ENCODE peak calls at places on chromosome X, in five cellular contexts. G is foreskin fibroblast, Y is cardiac fibroblast, H is Panc1, B is right cardiac atrium. S is an unnamed sample.

GRCh38 chrX:129678176-129678880 is 23.6 kb upstream of the APLN start:
- DNase-seq in G (no peak), Y (peak; percentile 29), H (no peak), B (peak; percentile 85), S (no peak)

GRCh38 chrX:46876901-46877300 is 35.3 kb upstream of the JADE3 start:
- DNase-seq in G (no peak), Y (no peak), H (no peak), B (no peak), S (no peak)

GRCh38 chrX:103171353-103171752 is 43.6 kb upstream of the BEX4 start:
- DNase-seq in G (no peak), Y (no peak), H (no peak), B (no peak), S (no peak)

GRCh38 chrX:134570899-134571298 is 87.4 kb downstream of the PLAC1 start:
- DNase-seq in G (no peak), Y (no peak), H (no peak), B (no peak), S (peak; percentile 49)

GRCh38 chrX:12245650-12246645 is 107.7 kb downstream of the FRMPD4 start:
- DNase-seq in G (peak; percentile 56), Y (peak; percentile 68), H (no peak), B (no peak), S (peak; percentile 57)

GRCh38 chrX:112738347-112739033 is 58.8 kb upstream of the LHFPL1 start:
- DNase-seq in G (no peak), Y (no peak), H (no peak), B (no peak), S (no peak)

GRCh38 chrX:720858-721257 is 90.3 kb downstream of the SHOX start:
- DNase-seq in G (no peak), Y (no peak), H (no peak), B (no peak), S (no peak)

GRCh38 chrX:22533898-22534297 is 261.2 kb downstream of the CBLL2 start:
- DNase-seq in G (no peak), Y (no peak), H (no peak), B (no peak), S (no peak)

GRCh38 chrX:50691820-50692219 is 122.2 kb downstream of the SHROOM4 start:
- DNase-seq in G (peak; percentile 1), Y (peak; percentile 53), H (peak; percentile 24), B (no peak), S (peak; percentile 54)

GRCh38 chrX:18895157-18895952 is 88.6 kb downstream of the PHKA2 start:
- DNase-seq in G (peak; percentile 70), Y (peak; percentile 71), H (no peak), B (peak; percentile 77), S (no peak)

GRCh38 chrX:19007011-19007410 is 23.1 kb upstream of the PHKA2 start:
- DNase-seq in G (no peak), Y (no peak), H (no peak), B (no peak), S (no peak)

GRCh38 chrX:1537031-1537715 is at the start of gene P2RY8:
- DNase-seq in G (peak; percentile 45), Y (peak; percentile 28), H (no peak), B (peak; percentile 68), S (no peak)

DNA sequence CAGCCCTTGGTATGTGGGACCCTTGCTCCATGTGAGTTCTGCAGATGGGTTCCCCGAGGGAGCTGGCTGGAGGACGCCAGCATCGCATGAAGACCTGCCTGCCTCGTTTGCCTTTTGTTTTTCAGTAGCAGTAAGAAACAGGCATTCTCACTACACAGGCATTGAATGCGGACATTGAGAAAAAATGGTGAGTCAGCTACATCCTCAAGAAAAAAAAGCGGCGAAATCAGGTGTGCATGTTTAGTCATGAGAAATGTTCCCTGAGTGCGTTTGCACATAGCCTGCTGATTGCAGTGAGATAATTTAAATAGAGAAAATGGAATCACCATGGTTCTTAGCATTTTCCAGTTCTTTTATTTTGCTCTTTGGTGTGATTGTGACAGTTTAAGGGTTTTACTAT is 54.1 kb upstream of the CLDN34 start:
- DNase-seq in G (no peak), Y (no peak), H (no peak), B (no peak), S (peak; percentile 41)
- H3K4me3 ChIP-seq in G (no peak overlapping the region), Y (no peak overlapping the region), H (no peak overlapping the region), B (no peak overlapping the region), S (no peak overlapping the region)

DNA sequence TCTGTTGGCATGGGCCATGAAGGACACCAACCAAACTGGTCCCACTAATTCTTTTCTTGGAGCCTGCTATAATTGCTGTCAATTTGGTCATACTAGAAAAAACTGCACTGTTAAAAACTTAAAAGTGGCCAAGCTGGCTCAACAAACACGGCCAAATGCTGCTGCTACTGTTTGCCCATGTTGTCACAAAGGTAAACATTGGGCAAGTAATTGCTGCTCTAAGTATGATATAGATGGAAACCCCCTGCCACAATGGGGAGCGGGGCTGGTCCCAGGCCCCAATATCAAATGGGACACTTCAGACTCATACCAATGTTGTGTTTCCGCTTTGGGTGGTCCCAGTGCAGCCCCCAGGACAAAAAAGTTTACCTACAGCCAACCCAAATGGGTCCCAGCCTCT is 52.1 kb downstream of the SPIN3 start:
- DNase-seq in G (no peak), Y (no peak), H (no peak), B (no peak), S (no peak)
- H3K4me3 ChIP-seq in G (no peak overlapping the region), Y (no peak overlapping the region), H (no peak overlapping the region), B (no peak overlapping the region), S (no peak overlapping the region)

DNA sequence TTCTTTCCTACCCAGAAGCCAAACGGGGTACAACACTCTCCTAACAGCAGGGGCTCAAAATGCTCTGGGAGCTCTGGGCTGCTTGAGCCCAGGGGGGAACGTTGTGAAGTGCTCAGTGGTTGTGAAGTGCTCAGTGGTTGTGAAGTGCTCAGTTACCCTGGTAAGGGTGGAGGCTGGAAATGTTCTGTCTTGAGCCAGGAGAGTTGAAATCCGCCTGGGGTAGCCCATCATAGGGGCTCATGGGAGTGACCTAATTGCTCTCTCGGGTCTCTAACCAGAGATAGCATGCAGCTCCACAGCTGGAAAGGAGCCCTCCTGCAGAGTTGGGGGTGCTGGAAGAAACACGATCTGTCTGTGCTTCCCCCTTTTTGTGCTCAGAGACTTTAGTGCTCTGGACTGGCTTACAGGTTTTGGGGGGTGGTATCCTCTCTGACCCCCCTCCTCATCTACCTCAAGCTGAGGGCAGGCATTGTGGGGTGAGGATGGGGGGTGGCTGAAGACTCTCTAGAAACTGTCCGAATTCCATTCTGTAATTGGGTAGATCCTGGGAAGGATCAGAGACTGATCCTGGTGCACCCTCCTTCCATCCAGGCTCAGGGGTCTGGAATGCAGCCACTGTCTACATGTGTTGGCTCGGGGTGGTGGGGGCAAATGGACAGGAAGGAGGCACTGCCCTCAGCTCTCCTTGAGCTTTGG is 2.7 kb downstream of the EFNB1 start:
- DNase-seq in G (no peak), Y (no peak), H (no peak), B (no peak), S (peak; percentile 24)
- H3K4me3 ChIP-seq in G (peak overlapping the region; percentile 63), Y (peak overlapping the region; percentile 94), H (peak overlapping the region; percentile 11), B (peak overlapping the region; percentile 92), S (peak overlapping the region; percentile 26)

DNA sequence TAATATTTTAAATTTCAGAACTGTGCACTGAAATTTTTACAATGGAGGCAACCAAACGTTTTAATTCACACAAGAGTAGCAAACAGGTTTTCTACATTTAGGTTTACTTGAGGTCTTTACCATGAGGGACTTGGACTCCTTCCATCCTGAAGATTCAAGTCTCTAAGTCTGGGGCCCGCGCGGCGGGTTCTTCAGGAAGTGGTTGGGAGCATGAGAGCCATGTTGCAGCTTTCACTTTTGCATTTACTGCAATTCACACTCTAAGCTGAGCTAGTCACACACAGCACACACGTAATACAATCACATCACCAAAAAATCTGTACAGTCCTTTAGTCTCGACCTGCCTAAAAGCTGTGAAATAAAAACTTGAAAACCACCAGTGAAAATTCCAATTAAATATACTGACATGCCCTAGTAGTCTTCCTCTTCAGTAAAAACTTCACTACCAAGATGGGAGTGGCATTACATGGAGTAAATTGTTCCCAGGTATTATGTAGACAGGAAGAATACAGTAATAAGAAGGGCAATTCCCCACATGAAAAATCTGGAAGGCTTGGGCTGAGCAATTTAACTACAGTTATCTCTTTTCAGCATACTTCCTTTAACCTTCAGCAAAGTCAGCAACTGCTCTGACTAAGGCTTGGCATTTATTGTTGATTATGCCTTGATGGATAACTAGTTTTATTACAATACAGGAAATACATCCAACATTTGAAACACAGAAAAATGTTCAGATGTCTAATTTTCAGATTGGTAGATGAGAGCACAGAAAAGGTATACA is 571.1 kb upstream of the DIPK2B start:
- DNase-seq in G (peak; percentile 57), Y (peak; percentile 60), H (no peak), B (no peak), S (peak; percentile 90)
- H3K4me3 ChIP-seq in G (peak overlapping the region; percentile 63), Y (no peak overlapping the region), H (peak overlapping the region; percentile 54), B (peak overlapping the region; percentile 5), S (peak overlapping the region; percentile 89)

S was measured in mesenchymal stem cell.